ENCODE peak calls at places on chromosomes 16 and 17, in eight cellular contexts. One of them, this sample, is unnamed.
A peak's percentile ranks its signal among the peaks of the same experiment; 100 is the strongest.

GRCh38 chr17:16980813-16981731 is 9.2 kb upstream of the TNFRSF13B start:
- DNase-seq in anterior cingulate cortex: no peak
- DNase-seq in MV-4-11: peak; percentile 33
- DNase-seq in NCI-H510A treated with DMSO at 0.1 percent for 48 hours: no peak
- DNase-seq in IMR-90: no peak
- DNase-seq in coronary artery: no peak
- DNase-seq in T-helper 2 cell: no peak
- DNase-seq in effector memory CD8-positive, alpha-beta T cell: no peak
- DNase-seq in this sample: no peak

GRCh38 chr17:51119415-51120356 is 982 bp downstream of the SPAG9 start:
- DNase-seq in anterior cingulate cortex: peak; percentile 41
- DNase-seq in MV-4-11: peak; percentile 49
- DNase-seq in NCI-H510A treated with DMSO at 0.1 percent for 48 hours: no peak
- DNase-seq in IMR-90: peak; percentile 46
- DNase-seq in coronary artery: no peak
- DNase-seq in T-helper 2 cell: peak; percentile 19
- DNase-seq in effector memory CD8-positive, alpha-beta T cell: peak; percentile 13
- DNase-seq in this sample: peak; percentile 50

GRCh38 chr17:4969551-4970231 is 2.1 kb upstream of the SPAG7 start:
- DNase-seq in anterior cingulate cortex: no peak
- DNase-seq in MV-4-11: peak; percentile 15
- DNase-seq in NCI-H510A treated with DMSO at 0.1 percent for 48 hours: no peak
- DNase-seq in IMR-90: peak; percentile 55
- DNase-seq in coronary artery: no peak
- DNase-seq in T-helper 2 cell: no peak
- DNase-seq in effector memory CD8-positive, alpha-beta T cell: no peak
- DNase-seq in this sample: peak; percentile 40

GRCh38 chr17:27496005-27496404 is 39.8 kb downstream of the KSR1 start:
- DNase-seq in anterior cingulate cortex: no peak
- DNase-seq in MV-4-11: no peak
- DNase-seq in NCI-H510A treated with DMSO at 0.1 percent for 48 hours: no peak
- DNase-seq in IMR-90: no peak
- DNase-seq in coronary artery: no peak
- DNase-seq in T-helper 2 cell: no peak
- DNase-seq in effector memory CD8-positive, alpha-beta T cell: no peak
- DNase-seq in this sample: no peak

GRCh38 chr17:15384142-15384803 is 42.9 kb upstream of the TEKT3 start:
- DNase-seq in anterior cingulate cortex: peak; percentile 27
- DNase-seq in MV-4-11: peak; percentile 14
- DNase-seq in NCI-H510A treated with DMSO at 0.1 percent for 48 hours: no peak
- DNase-seq in IMR-90: peak; percentile 25
- DNase-seq in coronary artery: no peak
- DNase-seq in T-helper 2 cell: no peak
- DNase-seq in effector memory CD8-positive, alpha-beta T cell: no peak
- DNase-seq in this sample: no peak

GRCh38 chr16:69127966-69128510 is 4.3 kb downstream of the CHTF8 start:
- DNase-seq in anterior cingulate cortex: no peak
- DNase-seq in MV-4-11: no peak
- DNase-seq in NCI-H510A treated with DMSO at 0.1 percent for 48 hours: no peak
- DNase-seq in IMR-90: no peak
- DNase-seq in coronary artery: no peak
- DNase-seq in T-helper 2 cell: no peak
- DNase-seq in effector memory CD8-positive, alpha-beta T cell: no peak
- DNase-seq in this sample: no peak

GRCh38 chr16:86444274-86445060 is 65.9 kb upstream of the FOXF1 start:
- DNase-seq in anterior cingulate cortex: no peak
- DNase-seq in MV-4-11: no peak
- DNase-seq in NCI-H510A treated with DMSO at 0.1 percent for 48 hours: no peak
- DNase-seq in IMR-90: no peak
- DNase-seq in coronary artery: no peak
- DNase-seq in T-helper 2 cell: no peak
- DNase-seq in effector memory CD8-positive, alpha-beta T cell: no peak
- DNase-seq in this sample: no peak

GRCh38 chr17:65684631-65685030 is 123.2 kb upstream of the AXIN2 start:
- DNase-seq in anterior cingulate cortex: no peak
- DNase-seq in MV-4-11: no peak
- DNase-seq in NCI-H510A treated with DMSO at 0.1 percent for 48 hours: no peak
- DNase-seq in IMR-90: peak; percentile 45
- DNase-seq in coronary artery: no peak
- DNase-seq in T-helper 2 cell: no peak
- DNase-seq in effector memory CD8-positive, alpha-beta T cell: no peak
- DNase-seq in this sample: no peak

GRCh38 chr16:86566966-86567700 is 504 bp downstream of the FOXC2 start:
- DNase-seq in anterior cingulate cortex: no peak
- DNase-seq in MV-4-11: no peak
- DNase-seq in NCI-H510A treated with DMSO at 0.1 percent for 48 hours: no peak
- DNase-seq in IMR-90: peak; percentile 62
- DNase-seq in coronary artery: peak; percentile 79
- DNase-seq in T-helper 2 cell: no peak
- DNase-seq in effector memory CD8-positive, alpha-beta T cell: no peak
- DNase-seq in this sample: peak; percentile 88

GRCh38 chr17:39139561-39139960 is 11.9 kb downstream of the PLXDC1 start:
- DNase-seq in anterior cingulate cortex: no peak
- DNase-seq in MV-4-11: no peak
- DNase-seq in NCI-H510A treated with DMSO at 0.1 percent for 48 hours: no peak
- DNase-seq in IMR-90: no peak
- DNase-seq in coronary artery: no peak
- DNase-seq in T-helper 2 cell: no peak
- DNase-seq in effector memory CD8-positive, alpha-beta T cell: no peak
- DNase-seq in this sample: no peak

GRCh38 chr17:44024271-44024663 is 9.5 kb upstream of the TMEM101 start:
- DNase-seq in anterior cingulate cortex: no peak
- DNase-seq in MV-4-11: no peak
- DNase-seq in NCI-H510A treated with DMSO at 0.1 percent for 48 hours: no peak
- DNase-seq in IMR-90: no peak
- DNase-seq in coronary artery: no peak
- DNase-seq in T-helper 2 cell: no peak
- DNase-seq in effector memory CD8-positive, alpha-beta T cell: no peak
- DNase-seq in this sample: no peak

GRCh38 chr16:83606486-83607030 is 201.2 kb upstream of the HSBP1 start:
- DNase-seq in anterior cingulate cortex: no peak
- DNase-seq in MV-4-11: no peak
- DNase-seq in NCI-H510A treated with DMSO at 0.1 percent for 48 hours: no peak
- DNase-seq in IMR-90: no peak
- DNase-seq in coronary artery: no peak
- DNase-seq in T-helper 2 cell: no peak
- DNase-seq in effector memory CD8-positive, alpha-beta T cell: no peak
- DNase-seq in this sample: no peak

GRCh38 chr17:50259484-50260324 is 14.6 kb upstream of the TMEM92 start:
- DNase-seq in anterior cingulate cortex: no peak
- DNase-seq in MV-4-11: no peak
- DNase-seq in NCI-H510A treated with DMSO at 0.1 percent for 48 hours: no peak
- DNase-seq in IMR-90: no peak
- DNase-seq in coronary artery: peak; percentile 72
- DNase-seq in T-helper 2 cell: no peak
- DNase-seq in effector memory CD8-positive, alpha-beta T cell: no peak
- DNase-seq in this sample: no peak

GRCh38 chr17:47829870-47830269 is 1.5 kb downstream of the MRPL10 start:
- DNase-seq in anterior cingulate cortex: no peak
- DNase-seq in MV-4-11: no peak
- DNase-seq in NCI-H510A treated with DMSO at 0.1 percent for 48 hours: no peak
- DNase-seq in IMR-90: no peak
- DNase-seq in coronary artery: no peak
- DNase-seq in T-helper 2 cell: no peak
- DNase-seq in effector memory CD8-positive, alpha-beta T cell: peak; percentile 74
- DNase-seq in this sample: no peak

GRCh38 chr17:47604268-47604927 is 45.3 kb upstream of the KPNB1 start:
- DNase-seq in anterior cingulate cortex: no peak
- DNase-seq in MV-4-11: no peak
- DNase-seq in NCI-H510A treated with DMSO at 0.1 percent for 48 hours: no peak
- DNase-seq in IMR-90: peak; percentile 85
- DNase-seq in coronary artery: no peak
- DNase-seq in T-helper 2 cell: no peak
- DNase-seq in effector memory CD8-positive, alpha-beta T cell: no peak
- DNase-seq in this sample: peak; percentile 69

GRCh38 chr17:8375738-8376259 is 705 bp downstream of the KRABD2 start:
- DNase-seq in anterior cingulate cortex: peak; percentile 17
- DNase-seq in MV-4-11: no peak
- DNase-seq in NCI-H510A treated with DMSO at 0.1 percent for 48 hours: peak; percentile 47
- DNase-seq in IMR-90: peak; percentile 29
- DNase-seq in coronary artery: no peak
- DNase-seq in T-helper 2 cell: no peak
- DNase-seq in effector memory CD8-positive, alpha-beta T cell: no peak
- DNase-seq in this sample: no peak

GRCh38 chr17:42806249-42806648 is 7.6 kb downstream of the CNTD1 start:
- DNase-seq in anterior cingulate cortex: no peak
- DNase-seq in MV-4-11: no peak
- DNase-seq in NCI-H510A treated with DMSO at 0.1 percent for 48 hours: no peak
- DNase-seq in IMR-90: no peak
- DNase-seq in coronary artery: no peak
- DNase-seq in T-helper 2 cell: no peak
- DNase-seq in effector memory CD8-positive, alpha-beta T cell: no peak
- DNase-seq in this sample: no peak

GRCh38 chr17:81095608-81095888 is 60.6 kb downstream of the BAIAP2 start:
- DNase-seq in anterior cingulate cortex: no peak
- DNase-seq in MV-4-11: peak; percentile 5
- DNase-seq in NCI-H510A treated with DMSO at 0.1 percent for 48 hours: no peak
- DNase-seq in IMR-90: no peak
- DNase-seq in coronary artery: no peak
- DNase-seq in T-helper 2 cell: no peak
- DNase-seq in effector memory CD8-positive, alpha-beta T cell: no peak
- DNase-seq in this sample: no peak

GRCh38 chr17:49482144-49482817 is 12.8 kb upstream of the NGFR start:
- DNase-seq in anterior cingulate cortex: peak; percentile 11
- DNase-seq in MV-4-11: peak; percentile 35
- DNase-seq in NCI-H510A treated with DMSO at 0.1 percent for 48 hours: no peak
- DNase-seq in IMR-90: peak; percentile 16
- DNase-seq in coronary artery: no peak
- DNase-seq in T-helper 2 cell: no peak
- DNase-seq in effector memory CD8-positive, alpha-beta T cell: no peak
- DNase-seq in this sample: no peak

GRCh38 chr17:78716814-78717393 is 65.2 kb downstream of the CYTH1 start:
- DNase-seq in anterior cingulate cortex: peak; percentile 93
- DNase-seq in MV-4-11: no peak
- DNase-seq in NCI-H510A treated with DMSO at 0.1 percent for 48 hours: peak; percentile 84
- DNase-seq in IMR-90: peak; percentile 22
- DNase-seq in coronary artery: no peak
- DNase-seq in T-helper 2 cell: no peak
- DNase-seq in effector memory CD8-positive, alpha-beta T cell: no peak
- DNase-seq in this sample: peak; percentile 31

GRCh38 chr16:49717693-49718092 is 138.2 kb downstream of the ZNF423 start:
- DNase-seq in anterior cingulate cortex: no peak
- DNase-seq in MV-4-11: no peak
- DNase-seq in NCI-H510A treated with DMSO at 0.1 percent for 48 hours: no peak
- DNase-seq in IMR-90: no peak
- DNase-seq in coronary artery: no peak
- DNase-seq in T-helper 2 cell: no peak
- DNase-seq in effector memory CD8-positive, alpha-beta T cell: no peak
- DNase-seq in this sample: no peak

GRCh38 chr16:80611930-80612327 is 71.1 kb downstream of the DYNLRB2 start:
- DNase-seq in anterior cingulate cortex: no peak
- DNase-seq in MV-4-11: no peak
- DNase-seq in NCI-H510A treated with DMSO at 0.1 percent for 48 hours: no peak
- DNase-seq in IMR-90: no peak
- DNase-seq in coronary artery: no peak
- DNase-seq in T-helper 2 cell: no peak
- DNase-seq in effector memory CD8-positive, alpha-beta T cell: no peak
- DNase-seq in this sample: no peak

GRCh38 chr17:77802811-77803220 is 155.7 kb upstream of the TNRC6C start:
- DNase-seq in anterior cingulate cortex: peak; percentile 19
- DNase-seq in MV-4-11: no peak
- DNase-seq in NCI-H510A treated with DMSO at 0.1 percent for 48 hours: peak; percentile 35
- DNase-seq in IMR-90: peak; percentile 24
- DNase-seq in coronary artery: no peak
- DNase-seq in T-helper 2 cell: no peak
- DNase-seq in effector memory CD8-positive, alpha-beta T cell: no peak
- DNase-seq in this sample: peak; percentile 28

GRCh38 chr17:41322264-41322902 is 6.9 kb upstream of the KRTAP17-1 start:
- DNase-seq in anterior cingulate cortex: no peak
- DNase-seq in MV-4-11: peak; percentile 35
- DNase-seq in NCI-H510A treated with DMSO at 0.1 percent for 48 hours: peak; percentile 80
- DNase-seq in IMR-90: peak; percentile 79
- DNase-seq in coronary artery: no peak
- DNase-seq in T-helper 2 cell: no peak
- DNase-seq in effector memory CD8-positive, alpha-beta T cell: peak; percentile 24
- DNase-seq in this sample: peak; percentile 75

GRCh38 chr17:46121165-46121764 is 72.0 kb downstream of the KANSL1 start:
- DNase-seq in anterior cingulate cortex: no peak
- DNase-seq in MV-4-11: no peak
- DNase-seq in NCI-H510A treated with DMSO at 0.1 percent for 48 hours: no peak
- DNase-seq in IMR-90: no peak
- DNase-seq in coronary artery: no peak
- DNase-seq in T-helper 2 cell: no peak
- DNase-seq in effector memory CD8-positive, alpha-beta T cell: no peak
- DNase-seq in this sample: no peak

GRCh38 chr17:2222901-2223616 is 80.5 kb downstream of the SMG6 start:
- DNase-seq in anterior cingulate cortex: no peak
- DNase-seq in MV-4-11: no peak
- DNase-seq in NCI-H510A treated with DMSO at 0.1 percent for 48 hours: no peak
- DNase-seq in IMR-90: peak; percentile 80
- DNase-seq in coronary artery: peak; percentile 79
- DNase-seq in T-helper 2 cell: no peak
- DNase-seq in effector memory CD8-positive, alpha-beta T cell: peak; percentile 79
- DNase-seq in this sample: peak; percentile 60

GRCh38 chr17:56681561-56682266 is 88.2 kb downstream of the NOG start:
- DNase-seq in anterior cingulate cortex: no peak
- DNase-seq in MV-4-11: peak; percentile 78
- DNase-seq in NCI-H510A treated with DMSO at 0.1 percent for 48 hours: no peak
- DNase-seq in IMR-90: peak; percentile 98
- DNase-seq in coronary artery: no peak
- DNase-seq in T-helper 2 cell: no peak
- DNase-seq in effector memory CD8-positive, alpha-beta T cell: peak; percentile 7
- DNase-seq in this sample: peak; percentile 95

GRCh38 chr16:2531696-2532493 is 687 bp upstream of the CEMP1 start:
- DNase-seq in anterior cingulate cortex: peak; percentile 95
- DNase-seq in MV-4-11: peak; percentile 94
- DNase-seq in NCI-H510A treated with DMSO at 0.1 percent for 48 hours: peak; percentile 76
- DNase-seq in IMR-90: peak; percentile 95
- DNase-seq in coronary artery: peak; percentile 99
- DNase-seq in T-helper 2 cell: peak; percentile 97
- DNase-seq in effector memory CD8-positive, alpha-beta T cell: peak; percentile 96
- DNase-seq in this sample: peak; percentile 98

GRCh38 chr16:30775381-30776099 is 11.5 kb downstream of the ZNF629 start:
- DNase-seq in anterior cingulate cortex: peak; percentile 63
- DNase-seq in MV-4-11: peak; percentile 77
- DNase-seq in NCI-H510A treated with DMSO at 0.1 percent for 48 hours: peak; percentile 83
- DNase-seq in IMR-90: peak; percentile 76
- DNase-seq in coronary artery: peak; percentile 88
- DNase-seq in T-helper 2 cell: peak; percentile 40
- DNase-seq in effector memory CD8-positive, alpha-beta T cell: peak; percentile 29
- DNase-seq in this sample: peak; percentile 82

GRCh38 chr17:4953461-4953961 is 2.6 kb downstream of the ENO3 start:
- DNase-seq in anterior cingulate cortex: no peak
- DNase-seq in MV-4-11: no peak
- DNase-seq in NCI-H510A treated with DMSO at 0.1 percent for 48 hours: no peak
- DNase-seq in IMR-90: peak; percentile 76
- DNase-seq in coronary artery: no peak
- DNase-seq in T-helper 2 cell: no peak
- DNase-seq in effector memory CD8-positive, alpha-beta T cell: no peak
- DNase-seq in this sample: peak; percentile 70

GRCh38 chr17:34248807-34249496 is 6.1 kb upstream of the CCL2 start:
- DNase-seq in anterior cingulate cortex: no peak
- DNase-seq in MV-4-11: peak; percentile 69
- DNase-seq in NCI-H510A treated with DMSO at 0.1 percent for 48 hours: no peak
- DNase-seq in IMR-90: no peak
- DNase-seq in coronary artery: no peak
- DNase-seq in T-helper 2 cell: no peak
- DNase-seq in effector memory CD8-positive, alpha-beta T cell: no peak
- DNase-seq in this sample: no peak

GRCh38 chr17:44137891-44138709 is 3.6 kb upstream of the HROB start:
- DNase-seq in anterior cingulate cortex: peak; percentile 81
- DNase-seq in MV-4-11: peak; percentile 92
- DNase-seq in NCI-H510A treated with DMSO at 0.1 percent for 48 hours: peak; percentile 33
- DNase-seq in IMR-90: peak; percentile 100
- DNase-seq in coronary artery: peak; percentile 98
- DNase-seq in T-helper 2 cell: peak; percentile 69
- DNase-seq in effector memory CD8-positive, alpha-beta T cell: no peak
- DNase-seq in this sample: peak; percentile 100

GRCh38 chr16:68298907-68299515 is 11.7 kb downstream of the SLC7A6OS start:
- DNase-seq in anterior cingulate cortex: peak; percentile 0
- DNase-seq in MV-4-11: no peak
- DNase-seq in NCI-H510A treated with DMSO at 0.1 percent for 48 hours: no peak
- DNase-seq in IMR-90: peak; percentile 77
- DNase-seq in coronary artery: no peak
- DNase-seq in T-helper 2 cell: no peak
- DNase-seq in effector memory CD8-positive, alpha-beta T cell: no peak
- DNase-seq in this sample: peak; percentile 59